ENCODE peak calls at places on chromosomes 16 and 17, in ten cellular contexts. Q, D, C, R, A, L, Z, J, P and O are unnamed samples.

GRCh38 chr16:87384162-87384999 is 805 bp upstream of the FBXO31 start:
- DNase-seq in Q (no peak), D (no peak), C (no peak), R (no peak), A (no peak), L (no peak), Z (peak), J (no peak), P (peak), O (no peak)

GRCh38 chr16:84541999-84542876 is 37.8 kb upstream of the MEAK7 start:
- DNase-seq in Q (no peak), D (no peak), C (no peak), R (no peak), A (no peak), L (no peak), Z (no peak), J (no peak), P (no peak), O (no peak)

GRCh38 chr17:39147221-39148185 is 3.9 kb downstream of the PLXDC1 start:
- DNase-seq in Q (no peak), D (no peak), C (no peak), R (no peak), A (no peak), L (no peak), Z (no peak), J (no peak), P (no peak), O (no peak)

GRCh38 chr17:17419166-17419565 is 57.6 kb upstream of the MED9 start:
- DNase-seq in Q (no peak), D (no peak), C (no peak), R (no peak), A (no peak), L (no peak), Z (no peak), J (no peak), P (no peak), O (no peak)

GRCh38 chr16:84182680-84183571 is 3.9 kb downstream of the TAF1C start:
- DNase-seq in Q (no peak), D (no peak), C (no peak), R (no peak), A (no peak), L (no peak), Z (no peak), J (no peak), P (no peak), O (no peak)

GRCh38 chr17:74373838-74374606 is 6.7 kb downstream of the GPR142 start:
- DNase-seq in Q (no peak), D (no peak), C (no peak), R (no peak), A (no peak), L (no peak), Z (no peak), J (no peak), P (peak), O (no peak)

GRCh38 chr16:89190150-89190958 is 10.0 kb downstream of the SLC22A31 start:
- DNase-seq in Q (no peak), D (no peak), C (no peak), R (no peak), A (no peak), L (no peak), Z (peak), J (no peak), P (no peak), O (peak)

GRCh38 chr17:56804454-56804853 is 29.3 kb downstream of the C17orf67 start:
- DNase-seq in Q (no peak), D (no peak), C (no peak), R (no peak), A (no peak), L (no peak), Z (no peak), J (no peak), P (no peak), O (no peak)

GRCh38 chr16:84741351-84741791 is 41.6 kb downstream of the USP10 start:
- DNase-seq in Q (no peak), D (no peak), C (no peak), R (no peak), A (peak), L (no peak), Z (no peak), J (no peak), P (no peak), O (no peak)

GRCh38 chr17:8606415-8606814 is 24.1 kb downstream of the MYH10 start:
- DNase-seq in Q (no peak), D (no peak), C (no peak), R (no peak), A (no peak), L (no peak), Z (no peak), J (no peak), P (no peak), O (no peak)

GRCh38 chr16:23999663-24000062 is 163.9 kb downstream of the PRKCB start:
- DNase-seq in Q (no peak), D (no peak), C (no peak), R (no peak), A (peak), L (peak), Z (no peak), J (no peak), P (no peak), O (no peak)

GRCh38 chr16:49698931-49699715 is 156.8 kb downstream of the ZNF423 start:
- DNase-seq in Q (no peak), D (no peak), C (no peak), R (peak), A (no peak), L (no peak), Z (peak), J (no peak), P (no peak), O (peak)

GRCh38 chr17:37148171-37148570 is 199.4 kb downstream of the AATF start:
- DNase-seq in Q (no peak), D (no peak), C (no peak), R (no peak), A (no peak), L (no peak), Z (no peak), J (no peak), P (no peak), O (no peak)

GRCh38 chr17:42325026-42325425 is 36.7 kb downstream of the STAT5A start:
- DNase-seq in Q (no peak), D (no peak), C (no peak), R (no peak), A (no peak), L (no peak), Z (no peak), J (no peak), P (no peak), O (no peak)

GRCh38 chr16:79393121-79393520 is 207.4 kb downstream of the MAF start:
- DNase-seq in Q (no peak), D (no peak), C (no peak), R (no peak), A (no peak), L (no peak), Z (no peak), J (no peak), P (no peak), O (peak)

GRCh38 chr17:19020016-19020415 is 15.5 kb upstream of the FAM83G start:
- DNase-seq in Q (no peak), D (no peak), C (no peak), R (no peak), A (no peak), L (no peak), Z (no peak), J (no peak), P (no peak), O (no peak)

GRCh38 chr16:57676624-57677085 is 8.5 kb downstream of the ADGRG3 start:
- DNase-seq in Q (no peak), D (no peak), C (no peak), R (no peak), A (no peak), L (no peak), Z (no peak), J (no peak), P (no peak), O (no peak)

GRCh38 chr17:83032781-83033180 is 46.6 kb upstream of the METRNL start:
- DNase-seq in Q (no peak), D (peak), C (no peak), R (no peak), A (no peak), L (no peak), Z (no peak), J (no peak), P (no peak), O (no peak)

GRCh38 chr16:29290631-29291247 is 115.8 kb downstream of the NPIPB11 start:
- DNase-seq in Q (peak), D (peak), C (peak), R (peak), A (peak), L (peak), Z (peak), J (peak), P (peak), O (peak)

GRCh38 chr17:78341559-78342437 is 18.1 kb downstream of the SOCS3 start:
- DNase-seq in Q (no peak), D (no peak), C (no peak), R (peak), A (no peak), L (no peak), Z (peak), J (no peak), P (peak), O (peak)

GRCh38 chr17:1460233-1460632 is 4.2 kb upstream of the CRK start:
- DNase-seq in Q (no peak), D (no peak), C (no peak), R (no peak), A (peak), L (no peak), Z (no peak), J (no peak), P (peak), O (no peak)